ENCODE peak calls at places on chromosomes 7 and 10, in five cellular contexts. D is tibial nerve, E is DND-41, N is vagina, I is ovary. J is an unnamed sample. For H3K4me1, the result is how much of the 10 kb centered on the place peaks cover.

GRCh38 chr7:2800923-2801682 is 43.0 kb downstream of the GNA12 start:
- DNase-seq in D (no peak), E (peak), N (no peak), I (peak), J (no peak)

GRCh38 chr7:11450246-11450645 is 381.8 kb downstream of the THSD7A start:
- DNase-seq in N (no peak), I (no peak), D (no peak), E (no peak), J (no peak)

GRCh38 chr7:2614646-2615330 is 17.0 kb upstream of the TTYH3 start:
- DNase-seq in I (no peak), N (no peak), D (no peak), E (no peak), J (no peak)

GRCh38 chr7:4479367-4480039 is 202.6 kb upstream of the FOXK1 start:
- DNase-seq in N (no peak), D (no peak), I (no peak), E (peak), J (no peak)

GRCh38 chr10:120949511-120950102 is 98.4 kb downstream of the WDR11 start:
- DNase-seq in I (no peak), D (no peak), N (no peak), E (no peak), J (no peak)

GRCh38 chr10:30747633-30748032 is 118.1 kb upstream of the LYZL2 start:
- DNase-seq in E (no peak), I (no peak), D (no peak), N (no peak), J (no peak)

GRCh38 chr7:81956520-81956919 is 186.7 kb upstream of the HGF start:
- DNase-seq in N (no peak), E (peak), D (no peak), I (no peak), J (no peak)

GRCh38 chr7:42876182-42877068 is 35.4 kb downstream of the C7orf25 start:
- DNase-seq in D (peak), E (peak), I (peak), N (no peak), J (peak)

GRCh38 chr7:47405921-47406765 is 175.8 kb downstream of the TNS3 start:
- DNase-seq in E (no peak), D (peak), N (no peak), I (peak), J (no peak)

GRCh38 chr10:132412316-132413192 is 15.6 kb downstream of the PWWP2B start:
- DNase-seq in N (no peak), E (no peak), I (no peak), D (no peak), J (no peak)

GRCh38 chr7:74581916-74582440 is 75.5 kb upstream of the GTF2I start:
- DNase-seq in E (no peak), I (no peak), N (no peak), D (no peak), J (no peak)
- H3K27ac ChIP-seq in E (no peak), I (no peak), N (no peak), D (no peak), J (no peak)

GRCh38 chr7:93161181-93161762 is 13.1 kb upstream of the SAMD9L start:
- DNase-seq in I (no peak), D (no peak), N (no peak), E (no peak), J (no peak)
- H3K4me3 ChIP-seq in I (no peak), D (no peak), N (no peak), E (no peak), J (no peak)

DNA sequence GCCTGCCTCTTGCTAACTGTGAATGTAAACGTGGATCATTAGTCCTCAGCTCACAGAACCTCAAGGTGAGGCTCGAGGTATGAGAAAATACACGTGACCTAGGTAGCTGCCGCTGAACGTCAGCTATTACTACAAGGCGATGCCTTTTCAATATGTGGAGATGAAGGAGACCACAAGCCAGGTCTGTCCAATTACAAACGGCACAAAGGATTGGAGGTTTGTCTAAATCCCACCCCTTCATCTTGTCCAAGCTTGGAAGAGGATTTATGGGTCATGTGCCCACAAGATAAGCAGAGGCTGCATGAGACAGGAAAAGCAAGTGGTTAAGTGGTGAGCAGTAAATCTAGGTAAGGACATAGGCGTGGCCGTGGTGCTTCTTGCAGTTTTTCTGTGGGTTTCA is 3.4 kb downstream of the H2BK1 start:
- DNase-seq in D (no peak), N (no peak), E (no peak), I (no peak), J (peak)
- H3K4me1 ChIP-seq in D (under half), N (under half), E (under half), I (under half), J (under half)

DNA sequence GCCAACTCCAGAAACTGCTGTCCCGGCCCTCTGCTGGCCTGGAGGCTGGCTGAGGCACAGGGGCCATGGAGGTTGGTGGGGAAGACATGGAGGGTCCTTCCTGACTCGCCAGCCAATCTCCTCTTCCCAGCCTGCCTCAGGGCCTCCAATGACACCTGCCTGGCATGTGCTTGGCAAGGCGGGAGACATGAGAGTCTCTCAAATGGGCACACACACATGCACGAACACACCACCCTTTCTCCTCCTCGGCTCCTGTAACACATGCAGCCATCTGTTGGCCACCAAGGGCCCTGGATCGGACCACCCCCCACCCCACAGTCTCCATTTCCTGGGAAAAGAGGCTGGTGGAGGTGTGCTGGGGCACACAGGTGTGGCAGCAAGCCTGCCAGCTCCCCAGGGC is 56.4 kb downstream of the YKT6 start:
- DNase-seq in E (no peak), I (no peak), N (no peak), D (no peak), J (no peak)
- H3K27ac ChIP-seq in E (no peak), I (peak), N (peak), D (peak), J (peak)

GRCh38 chr7:22402250-22402649 is 45.3 kb upstream of the RAPGEF5 start:
- DNase-seq in I (no peak), N (no peak), D (no peak), E (peak), J (no peak)

GRCh38 chr7:22406715-22407114 is 49.8 kb upstream of the RAPGEF5 start:
- DNase-seq in I (no peak), E (no peak), D (no peak), N (no peak), J (no peak)

GRCh38 chr7:22400933-22401553 is 44.1 kb upstream of the RAPGEF5 start:
- DNase-seq in D (no peak), E (no peak), I (no peak), N (no peak), J (no peak)

GRCh38 chr7:22403344-22403743 is 46.4 kb upstream of the RAPGEF5 start:
- DNase-seq in I (no peak), E (no peak), D (no peak), N (no peak), J (no peak)

GRCh38 chr7:22404421-22405023 is 47.6 kb upstream of the RAPGEF5 start:
- DNase-seq in I (no peak), N (no peak), D (no peak), E (no peak), J (no peak)
- H3K4me3 ChIP-seq in I (no peak), N (no peak), D (no peak), E (no peak), J (no peak)

DNA sequence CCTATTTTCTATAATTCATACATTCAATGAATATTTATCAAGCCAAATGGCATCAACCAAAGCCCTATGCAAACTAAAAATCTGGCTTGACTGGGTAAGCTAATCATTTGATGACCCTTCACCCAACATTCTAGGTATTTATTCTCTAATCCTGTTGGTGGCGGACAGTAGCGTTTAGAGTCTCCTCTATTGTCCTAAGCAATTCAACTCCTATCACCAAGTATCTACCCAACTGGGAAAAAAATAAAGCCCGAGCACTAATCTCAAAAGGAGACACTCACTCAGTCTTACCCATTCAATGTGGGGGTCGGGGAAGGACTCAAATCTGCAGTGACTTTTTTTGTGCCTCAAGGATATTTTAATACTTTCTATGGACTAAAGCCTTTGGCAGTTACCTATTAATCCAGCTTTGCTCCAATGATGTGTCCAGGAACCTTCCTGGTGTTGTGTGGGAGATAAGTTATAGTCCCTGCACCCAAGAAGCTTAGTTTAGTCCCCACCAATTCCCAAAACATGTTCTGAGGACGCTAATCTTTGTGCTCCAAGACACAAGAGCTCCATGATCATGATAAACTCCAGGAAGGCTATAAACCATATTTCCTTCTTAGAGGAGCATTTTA is 30.6 kb downstream of the DNMBP start:
- DNase-seq in I (no peak), D (no peak), N (no peak), E (no peak), J (no peak)
- H3K4me1 ChIP-seq in I (under half), D (under half), N (half or more), E (under half), J (under half)

DNA sequence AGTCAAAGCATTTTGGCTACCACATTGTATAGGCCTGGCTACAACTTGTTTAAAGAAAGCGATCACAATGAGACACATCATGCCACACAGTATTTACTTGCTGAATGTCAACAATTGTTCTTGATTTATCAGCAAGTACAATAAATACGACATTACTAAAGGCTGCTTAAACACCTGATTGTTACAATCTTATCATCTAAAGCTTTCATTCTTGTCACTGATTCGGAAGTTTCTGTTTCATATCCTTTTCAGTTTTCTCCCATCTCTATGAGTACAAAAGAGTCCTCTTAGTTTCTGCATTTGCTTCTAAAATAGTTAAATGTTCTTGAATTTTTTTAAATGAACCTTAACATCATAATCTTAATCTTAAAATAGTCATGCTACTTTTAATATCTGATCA is 128.1 kb upstream of the LRRN3 start:
- DNase-seq in I (no peak), E (no peak), N (no peak), D (no peak), J (no peak)
- H3K27ac ChIP-seq in I (no peak), E (no peak), N (no peak), D (no peak), J (no peak)

DNA sequence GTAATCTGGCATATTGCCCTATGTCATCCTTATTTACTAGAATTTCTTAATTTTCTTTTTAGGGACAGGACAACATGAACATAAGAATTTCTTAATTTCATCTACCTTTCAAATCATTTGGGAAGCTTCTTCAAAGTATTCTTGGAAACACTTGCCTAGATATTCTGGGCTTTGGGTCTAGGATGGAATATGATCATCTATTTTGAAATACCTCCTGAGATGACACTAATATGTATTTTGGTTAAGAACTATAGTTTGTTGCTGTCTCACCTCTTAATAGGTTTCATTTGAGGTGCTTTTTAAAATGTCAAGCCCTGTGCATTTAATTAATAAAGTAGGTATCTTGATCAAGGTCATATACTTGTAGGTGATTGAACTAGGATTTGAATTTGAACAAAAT is 49.1 kb downstream of the SEPTIN7 start:
- DNase-seq in N (no peak), I (no peak), E (no peak), D (no peak), J (no peak)
- H3K4me3 ChIP-seq in N (no peak), I (no peak), E (no peak), D (no peak), J (no peak)

GRCh38 chr7:88324699-88325098 is 18.0 kb upstream of the STEAP4 start:
- DNase-seq in N (no peak), I (no peak), E (no peak), D (no peak), J (no peak)
- H3K4me1 ChIP-seq in N (under half), I (under half), E (under half), D (under half), J (under half)